ENCODE peak calls at places on chromosomes 5 and 9, in seven cellular contexts. L, Z, Y, A, V, T and P are unnamed samples.

GRCh38 chr9:134284273-134284672 is 42.0 kb upstream of the RXRA start:
- DNase-seq in L (no peak), V (no peak), A (peak), Y (peak), Z (no peak), T (no peak), P (no peak)

GRCh38 chr9:134136117-134136996 is 475 bp downstream of the WDR5 start:
- DNase-seq in L (no peak), Y (no peak), V (peak), A (peak), Z (peak), T (peak), P (no peak)

GRCh38 chr9:90099262-90099982 is 494.6 kb downstream of the GADD45G start:
- DNase-seq in V (peak), Y (no peak), Z (peak), T (peak), L (no peak), A (no peak), P (no peak)

GRCh38 chr5:50699737-50700136 is 33.3 kb downstream of the PARP8 start:
- DNase-seq in L (no peak), V (peak), Y (no peak), A (no peak), Z (no peak), T (no peak), P (no peak)

GRCh38 chr5:17213938-17214337 is 3.5 kb upstream of the BASP1 start:
- DNase-seq in A (no peak), L (no peak), V (no peak), T (no peak), Z (no peak), Y (no peak), P (no peak)

GRCh38 chr5:123094919-123095693 is 6.1 kb downstream of the PRDM6 start:
- DNase-seq in L (no peak), V (no peak), Y (no peak), T (no peak), Z (no peak), A (peak), P (no peak)

GRCh38 chr9:18012170-18012569 is 433.3 kb downstream of the SH3GL2 start:
- DNase-seq in Y (no peak), L (no peak), Z (no peak), A (no peak), T (no peak), V (no peak), P (no peak)

GRCh38 chr9:133897675-133898074 is 94.4 kb downstream of the VAV2 start:
- DNase-seq in T (peak), V (no peak), Y (no peak), A (no peak), Z (no peak), L (no peak), P (no peak)

GRCh38 chr9:34998266-34998665 is 8.7 kb downstream of the DNAJB5 start:
- DNase-seq in V (no peak), T (no peak), Y (no peak), L (no peak), Z (no peak), A (no peak), P (no peak)

GRCh38 chr5:15897609-15898008 is 282.0 kb downstream of the MARCHF11 start:
- DNase-seq in V (no peak), L (no peak), T (no peak), Z (no peak), A (no peak), Y (no peak), P (no peak)

GRCh38 chr9:116230233-116230632 is 76.6 kb downstream of the PAPPA start:
- DNase-seq in Y (no peak), T (no peak), Z (no peak), A (no peak), V (no peak), L (no peak), P (no peak)